ENCODE peak calls at places on chromosomes 7 and 10, in seven cellular contexts. W is neural progenitor cell; E is endodermal cell; K is transverse colon; T is CD4-positive, alpha-beta T cell; Z is A549; N is tibial artery. A is an unnamed sample.
A peak's percentile ranks its signal among the peaks of the same experiment; 100 is the strongest.

GRCh38 chr7:86320886-86321285 is 322.8 kb upstream of the GRM3 start:
- DNase-seq in N (no peak), W (peak; percentile 62), K (no peak), T (no peak), Z (no peak), E (no peak), A (no peak)

GRCh38 chr10:29648983-29649268 is 14.2 kb upstream of the SVIL start:
- DNase-seq in Z (peak; percentile 61), N (no peak), K (peak; percentile 29), E (no peak), W (no peak), T (no peak), A (no peak)

GRCh38 chr7:95867309-95867708 is 95.0 kb downstream of the DYNC1I1 start:
- DNase-seq in Z (no peak), K (no peak), E (peak; percentile 59), W (peak; percentile 10), T (no peak), N (no peak), A (no peak)

GRCh38 chr7:138746073-138746472 is 44.9 kb upstream of the SVOPL start:
- DNase-seq in E (no peak), N (no peak), K (no peak), T (no peak), Z (no peak), W (no peak), A (no peak)

GRCh38 chr10:101595591-101596433 is 7.7 kb downstream of the DPCD start:
- DNase-seq in Z (no peak), K (no peak), W (no peak), N (no peak), T (no peak), E (no peak), A (no peak)

GRCh38 chr7:48426966-48427555 is 255.8 kb downstream of the ABCA13 start:
- DNase-seq in T (no peak), Z (peak; percentile 27), E (no peak), N (no peak), W (no peak), K (peak; percentile 33), A (peak; percentile 91)

GRCh38 chr10:99775850-99776249 is 6.6 kb upstream of the ABCC2 start:
- DNase-seq in N (no peak), Z (peak; percentile 95), K (no peak), E (no peak), T (no peak), W (no peak), A (peak; percentile 91)

GRCh38 chr7:134761206-134761786 is 18.1 kb upstream of the CALD1 start:
- DNase-seq in E (no peak), W (no peak), K (no peak), Z (no peak), T (no peak), N (no peak), A (no peak)

GRCh38 chr7:146057958-146058357 is 58.6 kb upstream of the CNTNAP2 start:
- DNase-seq in K (no peak), Z (no peak), W (no peak), T (no peak), N (no peak), E (no peak), A (no peak)

GRCh38 chr10:29600067-29600466 is 34.7 kb downstream of the SVIL start:
- DNase-seq in Z (no peak), K (no peak), E (no peak), N (no peak), W (no peak), T (no peak), A (no peak)

GRCh38 chr10:90849956-90850749 is 7.7 kb downstream of the HTR7 start:
- DNase-seq in E (no peak), K (no peak), Z (no peak), W (no peak), T (no peak), N (no peak), A (peak; percentile 64)

GRCh38 chr10:34492081-34492480 is 323.0 kb downstream of the PARD3 start:
- DNase-seq in T (no peak), E (no peak), K (no peak), N (no peak), Z (peak; percentile 47), W (no peak), A (peak; percentile 58)

GRCh38 chr10:113273877-113274829 is 278.7 kb upstream of the HABP2 start:
- DNase-seq in W (no peak), K (no peak), T (no peak), Z (no peak), E (no peak), N (peak; percentile 76), A (no peak)

GRCh38 chr7:155477469-155477868 is 19.5 kb downstream of the EN2 start:
- DNase-seq in E (no peak), T (no peak), Z (no peak), W (no peak), K (no peak), N (no peak), A (no peak)

GRCh38 chr10:111944331-111944730 is 239.2 kb downstream of the GPAM start:
- DNase-seq in Z (no peak), N (no peak), K (no peak), E (peak; percentile 80), W (peak; percentile 4), T (no peak), A (no peak)

GRCh38 chr7:90618880-90619279 is 22.8 kb downstream of the CDK14 start:
- DNase-seq in Z (no peak), W (no peak), K (no peak), E (no peak), T (no peak), N (no peak), A (no peak)

GRCh38 chr7:90622670-90623069 is 26.5 kb downstream of the CDK14 start:
- DNase-seq in E (no peak), Z (no peak), W (no peak), K (no peak), T (no peak), N (no peak), A (no peak)

GRCh38 chr7:90621130-90621891 is 25.2 kb downstream of the CDK14 start:
- DNase-seq in W (no peak), T (no peak), K (no peak), Z (no peak), N (no peak), E (no peak), A (no peak)

GRCh38 chr7:90624128-90624980 is 28.2 kb downstream of the CDK14 start:
- DNase-seq in N (no peak), T (no peak), K (no peak), Z (no peak), W (peak; percentile 42), E (no peak), A (peak; percentile 58)

DNA sequence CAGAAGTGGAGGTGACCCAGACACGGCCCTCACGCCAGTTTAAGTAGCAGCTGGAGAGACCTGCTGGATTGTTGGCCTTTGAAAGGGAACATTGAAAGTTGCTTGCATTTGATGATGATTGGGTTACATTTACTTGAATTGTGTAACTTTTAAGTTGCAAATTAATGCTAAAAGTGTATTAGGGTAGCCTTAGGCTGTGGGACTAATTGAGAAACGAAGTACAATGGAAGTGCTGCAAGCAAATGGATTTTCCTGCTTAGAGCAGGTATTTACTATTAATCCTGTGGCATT is 25.7 kb downstream of the CDK14 start:
- DNase-seq in K (no peak), Z (no peak), E (no peak), N (no peak), W (peak; percentile 56), T (no peak), A (no peak)
- H3K27ac ChIP-seq in K (no peak overlapping the region), Z (no peak overlapping the region), E (peak overlapping the region; percentile 55), N (no peak overlapping the region), W (peak overlapping the region; percentile 76), T (no peak overlapping the region), A (no peak overlapping the region)

GRCh38 chr10:62063795-62064472 is 162.4 kb downstream of the ARID5B start:
- DNase-seq in Z (no peak), E (no peak), N (no peak), W (no peak), K (no peak), T (no peak), A (no peak)

GRCh38 chr10:62071846-62072281 is 170.4 kb downstream of the ARID5B start:
- DNase-seq in W (peak; percentile 19), Z (no peak), N (no peak), E (no peak), K (no peak), T (no peak), A (no peak)

GRCh38 chr10:62068464-62068863 is 167.0 kb downstream of the ARID5B start:
- DNase-seq in T (no peak), Z (no peak), N (no peak), K (no peak), W (no peak), E (no peak), A (no peak)

GRCh38 chr10:62069452-62070191 is 168.1 kb downstream of the ARID5B start:
- DNase-seq in Z (no peak), K (no peak), W (no peak), N (no peak), E (no peak), T (no peak), A (no peak)

GRCh38 chr10:62067560-62067959 is 166.1 kb downstream of the ARID5B start:
- DNase-seq in Z (no peak), E (no peak), W (no peak), K (no peak), N (no peak), T (no peak), A (no peak)
- H3K27ac ChIP-seq in Z (no peak overlapping the region), E (no peak overlapping the region), W (no peak overlapping the region), K (no peak overlapping the region), N (peak overlapping the region; percentile 65), T (no peak overlapping the region), A (no peak overlapping the region)

DNA sequence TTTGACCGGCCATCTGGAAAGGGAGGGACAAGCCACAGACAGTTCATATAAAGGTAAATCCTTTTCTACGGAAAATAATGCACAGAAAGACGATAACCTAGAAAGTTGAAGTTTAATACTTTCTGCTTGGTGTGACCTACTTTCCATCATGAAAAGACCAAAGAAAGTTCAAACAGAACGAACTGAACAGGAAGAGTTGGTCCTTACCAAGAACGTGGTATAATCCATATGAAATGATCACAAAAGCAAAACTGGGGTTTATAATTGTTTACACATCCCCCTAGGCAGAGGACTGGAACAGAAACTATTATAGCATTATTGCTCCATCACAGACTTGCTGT is 105.4 kb downstream of the ST8SIA6 start:
- DNase-seq in K (no peak), E (no peak), W (no peak), Z (no peak), T (no peak), N (no peak), A (no peak)
- H3K27ac ChIP-seq in K (no peak overlapping the region), E (no peak overlapping the region), W (no peak overlapping the region), Z (no peak overlapping the region), T (no peak overlapping the region), N (peak overlapping the region; percentile 50), A (peak overlapping the region; percentile 88)

GRCh38 chr10:24991298-24991697 is 24.7 kb downstream of the ENKUR start:
- DNase-seq in Z (no peak), K (no peak), T (no peak), N (no peak), W (no peak), E (no peak), A (no peak)

GRCh38 chr10:24992512-24993133 is 23.3 kb downstream of the ENKUR start:
- DNase-seq in K (no peak), N (no peak), Z (no peak), W (no peak), E (no peak), T (no peak), A (no peak)

GRCh38 chr10:24989867-24990266 is 26.1 kb downstream of the ENKUR start:
- DNase-seq in N (no peak), E (no peak), Z (no peak), W (no peak), T (no peak), K (no peak), A (no peak)

GRCh38 chr10:24993237-24993958 is 22.6 kb downstream of the ENKUR start:
- DNase-seq in W (no peak), K (no peak), Z (no peak), E (no peak), N (no peak), T (no peak), A (no peak)

GRCh38 chr10:24988831-24989769 is 26.9 kb downstream of the ENKUR start:
- DNase-seq in Z (no peak), K (no peak), E (no peak), T (no peak), N (no peak), W (no peak), A (no peak)
- H3K27ac ChIP-seq in Z (peak overlapping the region; percentile 59), K (no peak overlapping the region), E (no peak overlapping the region), T (no peak overlapping the region), N (no peak overlapping the region), W (no peak overlapping the region), A (no peak overlapping the region)

A was measured in RWPE1.